ENCODE peak calls at places on chromosomes 6 and 20, in ten cellular contexts. N is GM12892; Y is brain microvascular endothelial cell; H is HS-5; V is iPS-NIHi11; J is effector memory CD8-positive, alpha-beta T cell; K is T-helper 2 cell; F is cardiac fibroblast; D is MM.1S; P is GM18507. B is an unnamed sample.

GRCh38 chr20:59949911-59950310 is 8.3 kb upstream of the CDH26 start:
- DNase-seq in D (no peak), P (no peak), Y (no peak), K (no peak), H (no peak), N (no peak), F (no peak), J (no peak), V (no peak), B (no peak)

GRCh38 chr6:31597006-31597405 is 4.2 kb upstream of the NCR3 start:
- DNase-seq in P (no peak), N (no peak), V (no peak), H (no peak), F (peak), K (peak), Y (peak), D (peak), J (peak), B (no peak)

GRCh38 chr6:26056583-26057350 is 30.5 kb upstream of the HFE start:
- DNase-seq in D (peak), V (no peak), K (no peak), J (no peak), H (peak), N (no peak), F (peak), P (no peak), Y (no peak), B (no peak)

GRCh38 chr6:63936399-63936798 is 300.8 kb downstream of the PHF3 start:
- DNase-seq in F (no peak), P (no peak), H (no peak), Y (no peak), V (no peak), D (no peak), N (no peak), J (no peak), K (no peak), B (no peak)

GRCh38 chr6:88958842-88959241 is 4.6 kb downstream of the RNGTT start:
- DNase-seq in P (no peak), J (no peak), V (no peak), K (no peak), H (no peak), Y (no peak), N (no peak), D (no peak), F (no peak), B (no peak)

GRCh38 chr6:158042245-158042798 is 60.7 kb downstream of the SYNJ2 start:
- DNase-seq in J (no peak), K (no peak), V (no peak), D (no peak), P (no peak), Y (peak), F (peak), H (no peak), N (no peak), B (no peak)

GRCh38 chr20:23445596-23446217 is 6.2 kb downstream of the CSTL1 start:
- DNase-seq in F (peak), N (no peak), D (no peak), J (no peak), H (peak), Y (peak), K (no peak), V (no peak), P (no peak), B (no peak)

GRCh38 chr6:62367601-62368000 is 81.6 kb upstream of the KHDRBS2 start:
- DNase-seq in Y (no peak), J (no peak), F (no peak), H (no peak), D (peak), P (no peak), N (no peak), K (no peak), V (no peak), B (no peak)

GRCh38 chr6:56863366-56863765 is 91.5 kb upstream of the BEND6 start:
- DNase-seq in N (no peak), D (no peak), J (no peak), P (no peak), H (peak), Y (peak), F (peak), V (no peak), K (no peak), B (no peak)

GRCh38 chr6:119881416-119881815 is 531.9 kb upstream of the MAN1A1 start:
- DNase-seq in F (peak), H (no peak), V (no peak), N (no peak), J (no peak), D (no peak), K (no peak), Y (peak), P (no peak), B (no peak)

GRCh38 chr20:36666181-36666740 is 20.3 kb upstream of the SLA2 start:
- DNase-seq in F (peak), D (no peak), V (no peak), J (no peak), H (no peak), P (no peak), N (no peak), K (no peak), Y (peak), B (no peak)

GRCh38 chr6:148857817-148858390 is 111.1 kb downstream of the UST start:
- DNase-seq in N (no peak), P (no peak), K (no peak), J (no peak), D (no peak), V (no peak), Y (peak), F (peak), H (no peak), B (no peak)

GRCh38 chr6:87608802-87609201 is 18.9 kb downstream of the ORC3 start:
- DNase-seq in H (no peak), K (no peak), V (no peak), P (no peak), N (no peak), D (no peak), Y (no peak), J (no peak), F (no peak), B (no peak)

GRCh38 chr6:138410972-138411667 is 7.1 kb downstream of the HEBP2 start:
- DNase-seq in N (no peak), P (no peak), J (no peak), D (no peak), Y (peak), V (no peak), K (no peak), F (peak), H (peak), B (no peak)

GRCh38 chr6:71228461-71229041 is 60.1 kb upstream of the OGFRL1 start:
- DNase-seq in N (no peak), D (no peak), H (peak), F (peak), J (no peak), P (no peak), Y (no peak), V (no peak), K (no peak), B (no peak)

GRCh38 chr20:10747019-10747418 is 73.2 kb upstream of the JAG1 start:
- DNase-seq in H (no peak), P (no peak), V (peak), F (no peak), K (no peak), N (no peak), J (no peak), Y (no peak), D (no peak), B (no peak)

GRCh38 chr6:160950507-160950906 is 41.1 kb upstream of the MAP3K4 start:
- DNase-seq in P (no peak), F (peak), D (no peak), V (no peak), H (no peak), J (no peak), Y (peak), N (no peak), K (no peak), B (no peak)

GRCh38 chr20:52959125-52959524 is 13.0 kb upstream of the TSHZ2 start:
- DNase-seq in F (no peak), Y (no peak), P (no peak), J (no peak), D (no peak), K (no peak), N (no peak), H (no peak), V (no peak), B (no peak)

GRCh38 chr20:48975955-48976354 is 54.4 kb downstream of the ARFGEF2 start:
- DNase-seq in N (no peak), Y (no peak), K (no peak), F (no peak), P (no peak), V (no peak), H (no peak), D (no peak), J (no peak), B (no peak)

GRCh38 chr20:15916623-15917022 is 656.6 kb downstream of the KIF16B start:
- DNase-seq in N (no peak), D (no peak), Y (no peak), H (no peak), P (no peak), V (peak), J (no peak), K (no peak), F (no peak), B (no peak)

GRCh38 chr20:44215125-44215524 is 4.6 kb upstream of the OSER1 start:
- DNase-seq in H (no peak), J (peak), K (peak), V (peak), F (peak), P (no peak), N (no peak), D (peak), Y (peak), B (peak)

GRCh38 chr6:170209354-170210025 is 81.4 kb downstream of the DLL1 start:
- DNase-seq in N (no peak), D (no peak), J (no peak), V (no peak), H (no peak), Y (no peak), P (no peak), K (no peak), F (no peak), B (no peak)

GRCh38 chr6:30556714-30556963 is 350 bp upstream of the GNL1 start:
- DNase-seq in D (peak), Y (no peak), H (no peak), V (no peak), K (peak), N (peak), F (no peak), J (peak), P (peak), B (peak)

GRCh38 chr20:10201321-10201870 is 17.2 kb upstream of the SNAP25 start:
- DNase-seq in F (no peak), V (no peak), P (no peak), Y (no peak), D (no peak), J (no peak), K (no peak), N (no peak), H (no peak), B (no peak)

GRCh38 chr6:98847767-98848538 is 13.6 kb downstream of the POU3F2 start:
- DNase-seq in J (no peak), P (no peak), N (no peak), Y (no peak), F (no peak), K (no peak), D (no peak), V (peak), H (no peak), B (no peak)

GRCh38 chr6:162088091-162088490 is 639.5 kb downstream of the PRKN start:
- DNase-seq in H (no peak), D (no peak), K (no peak), V (no peak), P (no peak), N (no peak), F (no peak), J (no peak), Y (no peak), B (no peak)

GRCh38 chr6:69936674-69937363 is 70.5 kb downstream of the COL19A1 start:
- DNase-seq in F (no peak), V (peak), K (no peak), N (no peak), P (no peak), Y (no peak), J (no peak), H (peak), D (no peak), B (no peak)

GRCh38 chr20:16394784-16395183 is 178.5 kb downstream of the KIF16B start:
- DNase-seq in D (no peak), H (no peak), Y (no peak), V (no peak), F (no peak), J (no peak), P (no peak), N (no peak), K (no peak), B (no peak)

GRCh38 chr6:24227556-24227955 is 101.5 kb downstream of the NRSN1 start:
- DNase-seq in D (no peak), K (no peak), V (no peak), Y (no peak), P (no peak), J (no peak), N (no peak), F (no peak), H (no peak), B (no peak)

GRCh38 chr6:170212956-170213636 is 77.8 kb downstream of the DLL1 start:
- DNase-seq in P (no peak), J (no peak), F (no peak), N (no peak), K (no peak), V (no peak), D (no peak), H (no peak), Y (no peak), B (no peak)

B was measured in GM12864.